ENCODE peak calls at places on chromosomes 13 and 19, in ten cellular contexts. One of them, this sample, is unnamed.

GRCh38 chr19:18119243-18120105 is 21.9 kb downstream of the MAST3 start:
- DNase-seq in MCF 10A: no peak
- DNase-seq in GM06990: peak; percentile 41
- DNase-seq in fibroblast of lung: no peak
- DNase-seq in AG04450: no peak
- DNase-seq in OCI-LY7: peak; percentile 63
- DNase-seq in cardiac muscle cell: no peak
- DNase-seq in glutamatergic neuron: no peak
- DNase-seq in gastrocnemius medialis: no peak
- DNase-seq in HFFc6: no peak
- DNase-seq in this sample: peak; percentile 67

GRCh38 chr13:91346848-91347211 is 657 bp upstream of the MIR17HG start:
- DNase-seq in MCF 10A: no peak
- DNase-seq in GM06990: peak; percentile 68
- DNase-seq in fibroblast of lung: no peak
- DNase-seq in AG04450: no peak
- DNase-seq in OCI-LY7: peak; percentile 97
- DNase-seq in cardiac muscle cell: peak; percentile 45
- DNase-seq in glutamatergic neuron: no peak
- DNase-seq in gastrocnemius medialis: peak; percentile 11
- DNase-seq in HFFc6: no peak
- DNase-seq in this sample: peak; percentile 21

GRCh38 chr19:41956621-41957020 is 2.5 kb downstream of the RABAC1 start:
- DNase-seq in MCF 10A: no peak
- DNase-seq in GM06990: no peak
- DNase-seq in fibroblast of lung: no peak
- DNase-seq in AG04450: no peak
- DNase-seq in OCI-LY7: no peak
- DNase-seq in cardiac muscle cell: no peak
- DNase-seq in glutamatergic neuron: no peak
- DNase-seq in gastrocnemius medialis: no peak
- DNase-seq in HFFc6: no peak
- DNase-seq in this sample: no peak

GRCh38 chr13:71316964-71317363 is 550.0 kb downstream of the DACH1 start:
- DNase-seq in MCF 10A: no peak
- DNase-seq in GM06990: no peak
- DNase-seq in fibroblast of lung: no peak
- DNase-seq in AG04450: no peak
- DNase-seq in OCI-LY7: no peak
- DNase-seq in cardiac muscle cell: no peak
- DNase-seq in glutamatergic neuron: no peak
- DNase-seq in gastrocnemius medialis: no peak
- DNase-seq in HFFc6: no peak
- DNase-seq in this sample: no peak

GRCh38 chr19:53960886-53961285 is 1.9 kb upstream of the CACNG8 start:
- DNase-seq in MCF 10A: no peak
- DNase-seq in GM06990: no peak
- DNase-seq in fibroblast of lung: no peak
- DNase-seq in AG04450: no peak
- DNase-seq in OCI-LY7: no peak
- DNase-seq in cardiac muscle cell: no peak
- DNase-seq in glutamatergic neuron: no peak
- DNase-seq in gastrocnemius medialis: no peak
- DNase-seq in HFFc6: no peak
- DNase-seq in this sample: peak; percentile 32

GRCh38 chr19:10295305-10295846 is 5.6 kb downstream of the ICAM5 start:
- DNase-seq in MCF 10A: no peak
- DNase-seq in GM06990: peak; percentile 80
- DNase-seq in fibroblast of lung: no peak
- DNase-seq in AG04450: no peak
- DNase-seq in OCI-LY7: peak; percentile 29
- DNase-seq in cardiac muscle cell: peak; percentile 47
- DNase-seq in glutamatergic neuron: peak; percentile 39
- DNase-seq in gastrocnemius medialis: no peak
- DNase-seq in HFFc6: no peak
- DNase-seq in this sample: peak; percentile 88

GRCh38 chr13:113526466-113527220 is 36.1 kb upstream of the DCUN1D2 start:
- DNase-seq in MCF 10A: no peak
- DNase-seq in GM06990: no peak
- DNase-seq in fibroblast of lung: no peak
- DNase-seq in AG04450: no peak
- DNase-seq in OCI-LY7: peak; percentile 8
- DNase-seq in cardiac muscle cell: no peak
- DNase-seq in glutamatergic neuron: no peak
- DNase-seq in gastrocnemius medialis: no peak
- DNase-seq in HFFc6: no peak
- DNase-seq in this sample: no peak

GRCh38 chr19:47681936-47682335 is 31.3 kb upstream of the EHD2 start:
- DNase-seq in MCF 10A: no peak
- DNase-seq in GM06990: no peak
- DNase-seq in fibroblast of lung: no peak
- DNase-seq in AG04450: no peak
- DNase-seq in OCI-LY7: no peak
- DNase-seq in cardiac muscle cell: no peak
- DNase-seq in glutamatergic neuron: no peak
- DNase-seq in gastrocnemius medialis: no peak
- DNase-seq in HFFc6: no peak
- DNase-seq in this sample: no peak

GRCh38 chr13:44578064-44578394 is 1.9 kb upstream of the TSC22D1 start:
- DNase-seq in MCF 10A: no peak
- DNase-seq in GM06990: no peak
- DNase-seq in fibroblast of lung: peak; percentile 50
- DNase-seq in AG04450: no peak
- DNase-seq in OCI-LY7: no peak
- DNase-seq in cardiac muscle cell: no peak
- DNase-seq in glutamatergic neuron: no peak
- DNase-seq in gastrocnemius medialis: peak; percentile 57
- DNase-seq in HFFc6: no peak
- DNase-seq in this sample: no peak

GRCh38 chr19:17292301-17293074 is 10.7 kb downstream of the ABHD8 start:
- DNase-seq in MCF 10A: peak; percentile 98
- DNase-seq in GM06990: peak; percentile 82
- DNase-seq in fibroblast of lung: peak; percentile 89
- DNase-seq in AG04450: peak; percentile 59
- DNase-seq in OCI-LY7: peak; percentile 87
- DNase-seq in cardiac muscle cell: peak; percentile 84
- DNase-seq in glutamatergic neuron: peak; percentile 84
- DNase-seq in gastrocnemius medialis: no peak
- DNase-seq in HFFc6: peak; percentile 90
- DNase-seq in this sample: peak; percentile 98

GRCh38 chr13:45200701-45201230 is at the start of gene KCTD4:
- DNase-seq in MCF 10A: peak; percentile 42
- DNase-seq in GM06990: no peak
- DNase-seq in fibroblast of lung: no peak
- DNase-seq in AG04450: no peak
- DNase-seq in OCI-LY7: no peak
- DNase-seq in cardiac muscle cell: no peak
- DNase-seq in glutamatergic neuron: no peak
- DNase-seq in gastrocnemius medialis: no peak
- DNase-seq in HFFc6: peak; percentile 30
- DNase-seq in this sample: no peak

GRCh38 chr13:40920826-40921225 is 98.3 kb downstream of the ELF1 start:
- DNase-seq in MCF 10A: no peak
- DNase-seq in GM06990: no peak
- DNase-seq in fibroblast of lung: peak; percentile 71
- DNase-seq in AG04450: peak; percentile 8
- DNase-seq in OCI-LY7: no peak
- DNase-seq in cardiac muscle cell: no peak
- DNase-seq in glutamatergic neuron: no peak
- DNase-seq in gastrocnemius medialis: no peak
- DNase-seq in HFFc6: peak; percentile 41
- DNase-seq in this sample: no peak

GRCh38 chr13:45282994-45283393 is 58.0 kb downstream of the TPT1 start:
- DNase-seq in MCF 10A: no peak
- DNase-seq in GM06990: no peak
- DNase-seq in fibroblast of lung: no peak
- DNase-seq in AG04450: no peak
- DNase-seq in OCI-LY7: no peak
- DNase-seq in cardiac muscle cell: no peak
- DNase-seq in glutamatergic neuron: no peak
- DNase-seq in gastrocnemius medialis: no peak
- DNase-seq in HFFc6: no peak
- DNase-seq in this sample: no peak

DNA sequence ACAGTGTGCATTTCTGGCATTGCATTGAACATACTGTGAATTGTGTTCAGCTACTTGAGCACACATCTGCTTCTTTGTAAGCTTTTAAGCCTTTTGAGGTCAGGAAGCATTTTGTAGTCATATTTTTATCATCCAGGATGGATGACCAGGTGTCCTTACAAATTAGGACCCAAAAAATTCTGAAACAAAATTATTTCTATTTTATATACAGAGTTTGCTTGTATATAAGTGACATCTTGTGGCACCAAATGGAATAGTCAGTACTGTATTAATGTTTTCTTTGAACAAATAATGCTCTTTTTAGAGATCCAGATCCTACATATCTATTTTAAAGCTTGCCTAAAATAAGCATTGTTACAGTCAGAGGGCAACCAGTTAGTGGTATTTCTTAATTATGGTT is 9.5 kb upstream of the SUPT20H start:
- DNase-seq in MCF 10A: no peak
- DNase-seq in GM06990: no peak
- DNase-seq in fibroblast of lung: peak; percentile 40
- DNase-seq in AG04450: no peak
- DNase-seq in OCI-LY7: peak; percentile 68
- DNase-seq in cardiac muscle cell: no peak
- DNase-seq in glutamatergic neuron: no peak
- DNase-seq in gastrocnemius medialis: no peak
- DNase-seq in HFFc6: peak; percentile 4
- DNase-seq in this sample: peak; percentile 32
- TF ChIP-seq CTCF in MCF 10A: peak; percentile 31
- TF ChIP-seq CTCF in GM06990: peak; percentile 1
- TF ChIP-seq CTCF in fibroblast of lung: no peak
- TF ChIP-seq CTCF in AG04450: peak; percentile 37
- TF ChIP-seq CTCF in OCI-LY7: peak; percentile 90
- TF ChIP-seq CTCF in cardiac muscle cell: peak; percentile 39
- TF ChIP-seq CTCF in glutamatergic neuron: peak; percentile 24
- TF ChIP-seq CTCF in gastrocnemius medialis: no peak
- TF ChIP-seq CTCF in HFFc6: peak; percentile 73
- TF ChIP-seq CTCF in this sample: no peak

DNA sequence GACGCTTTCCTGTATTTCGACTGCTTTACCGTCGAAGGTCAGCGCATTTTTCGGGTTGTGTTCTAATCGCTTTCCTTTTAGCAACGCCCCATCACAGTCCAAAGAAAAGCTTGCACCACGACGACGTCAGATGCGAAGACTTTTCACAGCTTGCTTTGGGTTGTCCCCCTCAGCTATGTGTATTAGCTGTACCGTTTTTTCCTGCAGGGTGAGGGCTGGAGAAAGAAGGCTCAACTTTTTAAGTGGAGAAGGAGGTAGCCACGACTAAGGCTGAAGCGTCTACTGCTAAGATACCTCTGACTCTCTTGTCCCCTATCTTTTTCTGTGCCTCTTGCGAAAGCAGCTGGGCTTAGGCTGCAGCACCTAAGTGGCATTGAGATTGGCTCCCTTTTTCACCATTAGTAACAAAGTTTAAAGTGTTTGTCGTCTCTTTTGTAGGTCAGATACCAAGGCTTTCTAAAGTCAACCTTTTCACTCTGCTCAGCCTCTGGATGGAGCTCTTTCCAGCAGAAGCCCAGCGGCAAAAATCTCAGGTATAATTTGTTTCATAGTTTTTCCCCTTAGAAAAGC is 793 bp downstream of the CDADC1 start:
- DNase-seq in MCF 10A: no peak
- DNase-seq in GM06990: no peak
- DNase-seq in fibroblast of lung: peak; percentile 59
- DNase-seq in AG04450: no peak
- DNase-seq in OCI-LY7: peak; percentile 30
- DNase-seq in cardiac muscle cell: no peak
- DNase-seq in glutamatergic neuron: no peak
- DNase-seq in gastrocnemius medialis: no peak
- DNase-seq in HFFc6: peak; percentile 18
- DNase-seq in this sample: peak; percentile 22
- TF ChIP-seq CTCF in MCF 10A: no peak
- TF ChIP-seq CTCF in GM06990: peak; percentile 21
- TF ChIP-seq CTCF in fibroblast of lung: no peak
- TF ChIP-seq CTCF in AG04450: peak; percentile 27
- TF ChIP-seq CTCF in OCI-LY7: peak; percentile 69
- TF ChIP-seq CTCF in cardiac muscle cell: peak; percentile 17
- TF ChIP-seq CTCF in glutamatergic neuron: no peak
- TF ChIP-seq CTCF in gastrocnemius medialis: no peak
- TF ChIP-seq CTCF in HFFc6: peak; percentile 22
- TF ChIP-seq CTCF in this sample: no peak

GRCh38 chr13:31174018-31174417 is 12.3 kb upstream of the HSPH1 start:
- DNase-seq in MCF 10A: peak; percentile 17
- DNase-seq in GM06990: no peak
- DNase-seq in fibroblast of lung: peak; percentile 68
- DNase-seq in AG04450: peak; percentile 51
- DNase-seq in OCI-LY7: no peak
- DNase-seq in cardiac muscle cell: no peak
- DNase-seq in glutamatergic neuron: no peak
- DNase-seq in gastrocnemius medialis: no peak
- DNase-seq in HFFc6: peak; percentile 7
- DNase-seq in this sample: no peak
- TF ChIP-seq CTCF in MCF 10A: no peak
- TF ChIP-seq CTCF in GM06990: no peak
- TF ChIP-seq CTCF in fibroblast of lung: no peak
- TF ChIP-seq CTCF in AG04450: peak; percentile 49
- TF ChIP-seq CTCF in OCI-LY7: peak; percentile 25
- TF ChIP-seq CTCF in cardiac muscle cell: peak; percentile 43
- TF ChIP-seq CTCF in glutamatergic neuron: no peak
- TF ChIP-seq CTCF in gastrocnemius medialis: no peak
- TF ChIP-seq CTCF in HFFc6: no peak
- TF ChIP-seq CTCF in this sample: no peak

DNA sequence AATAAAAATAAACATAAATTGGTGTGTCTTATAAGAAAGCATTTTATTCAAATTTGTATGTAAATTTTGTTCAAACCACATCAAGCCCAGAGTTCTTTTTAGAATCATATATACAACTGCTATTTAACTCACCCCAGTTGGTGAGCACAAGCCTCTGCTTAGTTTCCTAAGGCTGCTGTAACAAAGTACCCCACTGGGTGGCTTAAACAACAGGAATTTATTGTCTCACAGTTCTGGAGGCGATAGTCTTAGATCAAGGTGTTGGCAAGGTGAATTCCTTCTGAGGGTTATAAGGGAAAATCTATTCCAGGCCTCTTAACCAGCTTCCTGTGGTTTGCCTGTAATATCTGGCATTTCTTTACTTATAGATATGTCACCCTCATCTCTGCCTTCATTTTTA is 1133.5 kb downstream of the OLFM4 start:
- DNase-seq in MCF 10A: no peak
- DNase-seq in GM06990: no peak
- DNase-seq in fibroblast of lung: no peak
- DNase-seq in AG04450: no peak
- DNase-seq in OCI-LY7: no peak
- DNase-seq in cardiac muscle cell: no peak
- DNase-seq in glutamatergic neuron: no peak
- DNase-seq in gastrocnemius medialis: no peak
- DNase-seq in HFFc6: no peak
- DNase-seq in this sample: no peak
- TF ChIP-seq CTCF in MCF 10A: no peak
- TF ChIP-seq CTCF in GM06990: no peak
- TF ChIP-seq CTCF in fibroblast of lung: no peak
- TF ChIP-seq CTCF in AG04450: no peak
- TF ChIP-seq CTCF in OCI-LY7: no peak
- TF ChIP-seq CTCF in cardiac muscle cell: no peak
- TF ChIP-seq CTCF in glutamatergic neuron: peak; percentile 22
- TF ChIP-seq CTCF in gastrocnemius medialis: no peak
- TF ChIP-seq CTCF in HFFc6: no peak
- TF ChIP-seq CTCF in this sample: no peak

GRCh38 chr19:3343619-3344502 is 22.5 kb upstream of the NFIC start:
- DNase-seq in MCF 10A: peak; percentile 97
- DNase-seq in GM06990: no peak
- DNase-seq in fibroblast of lung: peak; percentile 92
- DNase-seq in AG04450: no peak
- DNase-seq in OCI-LY7: peak; percentile 24
- DNase-seq in cardiac muscle cell: no peak
- DNase-seq in glutamatergic neuron: no peak
- DNase-seq in gastrocnemius medialis: peak; percentile 90
- DNase-seq in HFFc6: peak; percentile 64
- DNase-seq in this sample: peak; percentile 69
- TF ChIP-seq CTCF in MCF 10A: no peak
- TF ChIP-seq CTCF in GM06990: peak; percentile 13
- TF ChIP-seq CTCF in fibroblast of lung: no peak
- TF ChIP-seq CTCF in AG04450: peak; percentile 7
- TF ChIP-seq CTCF in OCI-LY7: no peak
- TF ChIP-seq CTCF in cardiac muscle cell: no peak
- TF ChIP-seq CTCF in glutamatergic neuron: no peak
- TF ChIP-seq CTCF in gastrocnemius medialis: peak; percentile 41
- TF ChIP-seq CTCF in HFFc6: peak; percentile 56
- TF ChIP-seq CTCF in this sample: no peak